ENCODE peak calls at places on chromosomes 11 and 22, in four cellular contexts. One of them, this sample, is unnamed.
A peak's percentile ranks its signal among the peaks of the same experiment; 100 is the strongest.

GRCh38 chr22:27971926-27972325 is 52.9 kb upstream of the PITPNB start:
- DNase-seq in stomach: no peak
- DNase-seq in suprapubic skin: no peak
- DNase-seq in sigmoid colon: no peak
- DNase-seq in this sample: no peak

GRCh38 chr22:50531546-50532352 is 1.9 kb upstream of the TYMP start:
- DNase-seq in stomach: peak; percentile 84
- DNase-seq in suprapubic skin: peak; percentile 94
- DNase-seq in sigmoid colon: peak; percentile 92
- DNase-seq in this sample: peak; percentile 96

GRCh38 chr11:104916442-104916841 is 18.2 kb upstream of the CASP12 start:
- DNase-seq in stomach: no peak
- DNase-seq in suprapubic skin: no peak
- DNase-seq in sigmoid colon: no peak
- DNase-seq in this sample: no peak

GRCh38 chr22:32836286-32836859 is 34.9 kb downstream of the TIMP3 start:
- DNase-seq in stomach: no peak
- DNase-seq in suprapubic skin: no peak
- DNase-seq in sigmoid colon: no peak
- DNase-seq in this sample: no peak

GRCh38 chr11:16381177-16381576 is 24.8 kb upstream of the SOX6 start:
- DNase-seq in stomach: no peak
- DNase-seq in suprapubic skin: no peak
- DNase-seq in sigmoid colon: no peak
- DNase-seq in this sample: no peak

GRCh38 chr11:122020902-122021301 is 95.1 kb downstream of the BLID start:
- DNase-seq in stomach: no peak
- DNase-seq in suprapubic skin: no peak
- DNase-seq in sigmoid colon: no peak
- DNase-seq in this sample: no peak

GRCh38 chr22:45516923-45517675 is 14.4 kb downstream of the FBLN1 start:
- DNase-seq in stomach: no peak
- DNase-seq in suprapubic skin: no peak
- DNase-seq in sigmoid colon: no peak
- DNase-seq in this sample: no peak

GRCh38 chr11:14082338-14082737 is 119.8 kb downstream of the SPON1 start:
- DNase-seq in stomach: no peak
- DNase-seq in suprapubic skin: no peak
- DNase-seq in sigmoid colon: no peak
- DNase-seq in this sample: no peak

GRCh38 chr11:83159901-83160865 is 3.3 kb downstream of the PCF11 start:
- DNase-seq in stomach: peak; percentile 53
- DNase-seq in suprapubic skin: no peak
- DNase-seq in sigmoid colon: no peak
- DNase-seq in this sample: peak; percentile 17

GRCh38 chr11:2816941-2817421 is 68.6 kb downstream of the CDKN1C start:
- DNase-seq in stomach: no peak
- DNase-seq in suprapubic skin: no peak
- DNase-seq in sigmoid colon: peak; percentile 82
- DNase-seq in this sample: peak; percentile 44
- H3K9me3 ChIP-seq in stomach: peaks cover 22% of the 10 kb centered on the region
- H3K9me3 ChIP-seq in suprapubic skin: peaks cover 9% of the 10 kb centered on the region
- H3K9me3 ChIP-seq in sigmoid colon: peaks cover 4% of the 10 kb centered on the region
- H3K9me3 ChIP-seq in this sample: peaks cover 11% of the 10 kb centered on the region

GRCh38 chr11:8361664-8362210 is 98.1 kb upstream of the LMO1 start:
- DNase-seq in stomach: no peak
- DNase-seq in suprapubic skin: no peak
- DNase-seq in sigmoid colon: no peak
- DNase-seq in this sample: peak; percentile 54
- TF ChIP-seq POLR2AphosphoS5 in stomach: no peak
- TF ChIP-seq POLR2AphosphoS5 in suprapubic skin: no peak
- TF ChIP-seq POLR2AphosphoS5 in sigmoid colon: no peak
- TF ChIP-seq POLR2AphosphoS5 in this sample: no peak

GRCh38 chr22:47841166-47841565 is 1078.7 kb downstream of the TBC1D22A start:
- DNase-seq in stomach: no peak
- DNase-seq in suprapubic skin: no peak
- DNase-seq in sigmoid colon: no peak
- DNase-seq in this sample: no peak
- H3K9me3 ChIP-seq in stomach: no peaks in the 10 kb centered on the region
- H3K9me3 ChIP-seq in suprapubic skin: no peaks in the 10 kb centered on the region
- H3K9me3 ChIP-seq in sigmoid colon: no peaks in the 10 kb centered on the region
- H3K9me3 ChIP-seq in this sample: no peaks in the 10 kb centered on the region

GRCh38 chr11:10587995-10588394 is 19.5 kb upstream of the LYVE1 start:
- DNase-seq in stomach: no peak
- DNase-seq in suprapubic skin: no peak
- DNase-seq in sigmoid colon: no peak
- DNase-seq in this sample: no peak

GRCh38 chr11:10579700-10580099 is 11.2 kb upstream of the LYVE1 start:
- DNase-seq in stomach: no peak
- DNase-seq in suprapubic skin: no peak
- DNase-seq in sigmoid colon: no peak
- DNase-seq in this sample: no peak

GRCh38 chr11:10580625-10581024 is 12.2 kb upstream of the LYVE1 start:
- DNase-seq in stomach: no peak
- DNase-seq in suprapubic skin: no peak
- DNase-seq in sigmoid colon: no peak
- DNase-seq in this sample: no peak

GRCh38 chr11:10581481-10582019 is 13.1 kb upstream of the LYVE1 start:
- DNase-seq in stomach: no peak
- DNase-seq in suprapubic skin: no peak
- DNase-seq in sigmoid colon: peak; percentile 75
- DNase-seq in this sample: peak; percentile 88

GRCh38 chr11:10584071-10584501 is 15.6 kb upstream of the LYVE1 start:
- DNase-seq in stomach: no peak
- DNase-seq in suprapubic skin: no peak
- DNase-seq in sigmoid colon: peak; percentile 78
- DNase-seq in this sample: no peak
- TF ChIP-seq POLR2AphosphoS5 in stomach: no peak
- TF ChIP-seq POLR2AphosphoS5 in suprapubic skin: no peak
- TF ChIP-seq POLR2AphosphoS5 in sigmoid colon: peak; percentile 52
- TF ChIP-seq POLR2AphosphoS5 in this sample: no peak

DNA sequence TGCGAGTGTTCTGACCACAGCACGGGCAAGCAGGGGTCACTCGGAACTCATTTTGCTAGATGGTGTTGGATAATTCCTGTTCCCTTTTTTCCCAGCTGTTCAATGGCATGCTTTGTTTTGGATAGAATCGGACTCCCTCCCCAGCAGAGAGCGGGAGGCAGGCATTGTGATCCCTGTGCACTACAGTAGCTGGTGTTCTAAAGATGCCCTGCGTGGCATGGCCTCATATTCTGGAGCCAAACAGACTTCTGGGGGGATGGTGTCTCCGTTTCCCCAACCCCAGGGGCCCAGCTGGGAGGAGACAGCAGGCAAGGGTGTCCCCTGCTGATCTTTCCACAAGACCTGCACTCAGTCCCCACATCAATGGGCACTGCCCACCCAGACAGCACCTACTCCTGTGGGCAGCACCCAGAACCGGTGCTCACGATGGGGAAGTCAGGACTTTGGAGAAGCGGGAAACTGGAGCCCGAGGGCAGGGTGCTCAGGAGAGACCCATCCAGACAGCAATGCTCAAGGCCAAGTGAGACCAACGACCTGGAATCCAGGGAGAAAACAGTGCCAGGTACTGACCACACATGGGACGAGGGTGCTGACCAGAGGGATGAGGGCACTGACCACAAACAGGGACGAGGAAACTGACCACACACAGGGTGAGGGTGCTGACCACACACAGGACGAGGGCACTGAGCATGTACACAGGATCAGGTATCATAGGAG is 934.9 kb downstream of the BRD1 start:
- DNase-seq in stomach: no peak
- DNase-seq in suprapubic skin: no peak
- DNase-seq in sigmoid colon: no peak
- DNase-seq in this sample: no peak
- H3K9me3 ChIP-seq in stomach: peaks cover 10% of the 10 kb centered on the region
- H3K9me3 ChIP-seq in suprapubic skin: no peaks in the 10 kb centered on the region
- H3K9me3 ChIP-seq in sigmoid colon: no peaks in the 10 kb centered on the region
- H3K9me3 ChIP-seq in this sample: no peaks in the 10 kb centered on the region

This sample was measured in spleen.